ENCODE peak calls at places on chromosomes 16 and 17, in eight cellular contexts. F is GM10248, P is omental fat pad, D is cerebellar nuclear complex, X is hepatocyte, O is RPMI8226, U is fibroblast of lung, S is NCI-H69. M is an unnamed sample.

GRCh38 chr17:3761918-3762380 is 38.2 kb downstream of the HASPIN start:
- DNase-seq in F (no peak), X (no peak), P (no peak), U (no peak), O (no peak), D (no peak), S (no peak), M (no peak)

GRCh38 chr16:391885-392335 is 5.1 kb upstream of the NME4 start:
- DNase-seq in X (peak), D (no peak), P (no peak), U (peak), F (peak), O (peak), S (peak), M (peak)

GRCh38 chr17:62757518-62757951 is 50.6 kb downstream of the MARCHF10 start:
- DNase-seq in S (no peak), D (no peak), P (no peak), X (no peak), U (peak), O (peak), F (no peak), M (peak)

GRCh38 chr17:82237746-82238561 is 9.1 kb downstream of the SLC16A3 start:
- DNase-seq in O (no peak), P (no peak), F (no peak), D (no peak), X (no peak), S (no peak), U (no peak), M (no peak)

GRCh38 chr16:87765473-87765775 is 362 bp downstream of the KLHDC4 start:
- DNase-seq in U (peak), F (peak), O (peak), P (no peak), S (peak), X (no peak), D (no peak), M (no peak)

GRCh38 chr17:78979780-78980623 is at the start of gene LGALS3BP:
- DNase-seq in P (peak), D (no peak), F (no peak), O (no peak), S (peak), U (peak), X (peak), M (peak)

GRCh38 chr17:40490289-40490853 is 11.1 kb downstream of the TNS4 start:
- DNase-seq in F (no peak), P (no peak), X (peak), S (peak), O (peak), D (peak), U (peak), M (peak)

GRCh38 chr16:17555176-17555575 is 84.4 kb upstream of the XYLT1 start:
- DNase-seq in O (no peak), D (no peak), X (no peak), S (no peak), U (peak), P (no peak), F (no peak), M (peak)

GRCh38 chr17:3887811-3888210 is 5.0 kb downstream of the CAMKK1 start:
- DNase-seq in P (no peak), X (no peak), F (no peak), D (no peak), U (no peak), O (no peak), S (no peak), M (no peak)

GRCh38 chr17:65799454-65799853 is 238.0 kb upstream of the AXIN2 start:
- DNase-seq in F (no peak), S (no peak), U (no peak), O (no peak), P (no peak), D (no peak), X (no peak), M (no peak)

GRCh38 chr16:86850675-86851074 is 272.3 kb downstream of the FOXL1 start:
- DNase-seq in S (no peak), X (no peak), U (no peak), D (no peak), P (no peak), F (no peak), O (no peak), M (no peak)

GRCh38 chr17:80259642-80260535 is 763 bp upstream of the RNF213 start:
- DNase-seq in S (peak), P (no peak), F (peak), X (peak), D (no peak), U (peak), O (peak), M (peak)

GRCh38 chr16:78791011-78791410 is 691.6 kb downstream of the WWOX start:
- DNase-seq in O (no peak), P (no peak), S (no peak), F (no peak), X (no peak), U (no peak), D (no peak), M (no peak)

GRCh38 chr16:11350531-11351335 is 5.5 kb downstream of the RMI2 start:
- DNase-seq in O (no peak), U (peak), X (peak), P (no peak), S (no peak), F (no peak), D (no peak), M (peak)

GRCh38 chr16:66335704-66336329 is 30.7 kb upstream of the CDH5 start:
- DNase-seq in U (peak), S (peak), O (peak), X (peak), D (no peak), P (no peak), F (no peak), M (peak)

GRCh38 chr16:11672206-11673090 is 4.2 kb downstream of the SNN start:
- DNase-seq in P (no peak), S (peak), F (peak), O (peak), D (no peak), X (no peak), U (no peak), M (no peak)

GRCh38 chr16:2520784-2521577 is 810 bp downstream of the AMDHD2 start:
- DNase-seq in X (peak), P (no peak), D (no peak), S (peak), U (no peak), O (peak), F (peak), M (no peak)

GRCh38 chr17:61002316-61002736 is 324.7 kb downstream of the BCAS3 start:
- DNase-seq in D (no peak), F (peak), S (peak), U (peak), X (peak), P (no peak), O (peak), M (peak)

GRCh38 chr17:8056232-8056975 is 17.5 kb downstream of the ALOX15B start:
- DNase-seq in P (no peak), U (peak), X (peak), S (no peak), D (no peak), F (peak), O (no peak), M (peak)

GRCh38 chr17:59516451-59516850 is 49.0 kb upstream of the DHX40 start:
- DNase-seq in P (no peak), F (no peak), U (no peak), D (no peak), O (no peak), X (no peak), S (peak), M (no peak)

GRCh38 chr17:35736236-35736635 is 4.8 kb downstream of the RASL10B start:
- DNase-seq in P (no peak), S (no peak), O (no peak), F (no peak), X (no peak), U (no peak), D (no peak), M (no peak)

GRCh38 chr17:77374170-77374936 is 233.6 kb downstream of the SEC14L1 start:
- DNase-seq in F (peak), S (peak), U (peak), D (no peak), O (no peak), X (peak), P (no peak), M (peak)

GRCh38 chr16:9344508-9344907 is 253.1 kb downstream of the HAPSTR1 start:
- DNase-seq in X (no peak), O (no peak), U (no peak), F (no peak), P (no peak), D (no peak), S (no peak), M (no peak)

GRCh38 chr17:10631701-10632100 is 25.4 kb downstream of the MYH3 start:
- DNase-seq in O (no peak), D (no peak), P (no peak), F (no peak), X (no peak), S (no peak), U (no peak), M (no peak)

GRCh38 chr16:15533386-15533785 is 99.0 kb downstream of the BMERB1 start:
- DNase-seq in U (no peak), F (no peak), P (no peak), S (no peak), O (no peak), D (no peak), X (no peak), M (no peak)

GRCh38 chr16:12260647-12261262 is 284.2 kb downstream of the SNX29 start:
- DNase-seq in X (peak), S (peak), O (no peak), U (no peak), D (no peak), P (no peak), F (no peak), M (no peak)

GRCh38 chr17:51118330-51119195 is 2.1 kb downstream of the SPAG9 start:
- DNase-seq in F (no peak), S (peak), D (no peak), X (peak), O (peak), U (no peak), P (no peak), M (peak)